ENCODE peak calls at places on chromosomes 6 and 20, in nine cellular contexts. N is Daoy; Z is Kasumi-1; W is neural crest cell; K is left ventricle myocardium inferior; A is activated T-cell treated with anti-CD3 and anti-CD28 coated beads for 4 hours; L is stimulated activated CD8-positive, alpha-beta memory T cell treated with anti-CD3 and anti-CD28 coated beads, Interleukin-4, amount 100 ng/mL, for 1 hour; F is activated CD4-positive, alpha-beta T cell treated with anti-CD3 and anti-CD28 coated beads, Interleukin-2, amount 50 U/mL, for 1 hour; C is renal cortical epithelial cell. P is an unnamed sample.

GRCh38 chr20:5402903-5403531 is 86.3 kb upstream of the PROKR2 start:
- DNase-seq in N (peak), Z (peak), W (peak), K (no peak), A (no peak), L (no peak), F (no peak), C (no peak), P (no peak)

GRCh38 chr20:32537657-32538525 is 47.2 kb downstream of the NOL4L start:
- DNase-seq in N (no peak), Z (peak), W (no peak), K (no peak), A (no peak), L (no peak), F (no peak), C (no peak), P (peak)

GRCh38 chr20:478010-478948 is 15.9 kb upstream of the TBC1D20 start:
- DNase-seq in N (no peak), Z (no peak), W (no peak), K (no peak), A (no peak), L (no peak), F (no peak), C (peak), P (no peak)

GRCh38 chr6:138500867-138501446 is 1.7 kb upstream of the NHSL1 start:
- DNase-seq in N (no peak), Z (no peak), W (no peak), K (no peak), A (no peak), L (no peak), F (no peak), C (peak), P (no peak)

GRCh38 chr6:159701413-159701999 is 8.5 kb upstream of the SOD2 start:
- DNase-seq in N (peak), Z (no peak), W (no peak), K (no peak), A (no peak), L (no peak), F (no peak), C (peak), P (no peak)

GRCh38 chr20:47727170-47727880 is 58.0 kb downstream of the SULF2 start:
- DNase-seq in N (no peak), Z (peak), W (no peak), K (peak), A (peak), L (peak), F (peak), C (no peak), P (peak)

GRCh38 chr6:20610636-20611200 is 76.5 kb downstream of the CDKAL1 start:
- DNase-seq in N (no peak), Z (no peak), W (no peak), K (no peak), A (no peak), L (no peak), F (no peak), C (no peak), P (no peak)

GRCh38 chr20:44736170-44737021 is 9.3 kb upstream of the KCNK15 start:
- DNase-seq in N (peak), Z (peak), W (peak), K (no peak), A (no peak), L (no peak), F (no peak), C (peak), P (no peak)

GRCh38 chr20:35523298-35523888 is 6.1 kb downstream of the C20orf173 start:
- DNase-seq in N (peak), Z (peak), W (peak), K (no peak), A (no peak), L (no peak), F (peak), C (no peak), P (no peak)